ENCODE peak calls at places on chromosomes 3 and 15, in five cellular contexts. X is fibroblast of lung, Q is GM12878, U is neural progenitor cell, K is mammary epithelial cell. Z is an unnamed sample.
A peak's percentile ranks its signal among the peaks of the same experiment; 100 is the strongest.

GRCh38 chr15:99409097-99409473 is 156.7 kb upstream of the MEF2A start:
- DNase-seq in U (peak; percentile 63), K (peak; percentile 58), X (peak; percentile 72), Q (no peak), Z (peak; percentile 60)

GRCh38 chr3:152190636-152191183 is 78.0 kb upstream of the MBNL1 start:
- DNase-seq in U (no peak), Q (no peak), K (no peak), X (no peak), Z (no peak)

GRCh38 chr15:51924146-51925068 is 47.2 kb downstream of the LEO1 start:
- DNase-seq in Q (no peak), K (no peak), X (no peak), U (peak; percentile 62), Z (no peak)

GRCh38 chr3:118889691-118890090 is 145.0 kb downstream of the IGSF11 start:
- DNase-seq in K (no peak), Q (no peak), X (no peak), U (no peak), Z (no peak)

GRCh38 chr15:62858343-62858742 is 184.2 kb upstream of the TPM1 start:
- DNase-seq in K (peak; percentile 71), Q (no peak), X (no peak), U (no peak), Z (no peak)

GRCh38 chr3:15982667-15983145 is 184.9 kb upstream of the ANKRD28 start:
- DNase-seq in U (peak; percentile 66), K (peak; percentile 99), Q (no peak), X (peak; percentile 95), Z (peak; percentile 88)

GRCh38 chr3:27090265-27091041 is 278.7 kb downstream of the NEK10 start:
- DNase-seq in U (no peak), X (peak; percentile 47), K (no peak), Q (no peak), Z (no peak)

GRCh38 chr3:165196577-165197561 is 685 bp upstream of the SLITRK3 start:
- DNase-seq in X (peak; percentile 15), U (peak; percentile 62), Q (no peak), K (no peak), Z (no peak)

DNA sequence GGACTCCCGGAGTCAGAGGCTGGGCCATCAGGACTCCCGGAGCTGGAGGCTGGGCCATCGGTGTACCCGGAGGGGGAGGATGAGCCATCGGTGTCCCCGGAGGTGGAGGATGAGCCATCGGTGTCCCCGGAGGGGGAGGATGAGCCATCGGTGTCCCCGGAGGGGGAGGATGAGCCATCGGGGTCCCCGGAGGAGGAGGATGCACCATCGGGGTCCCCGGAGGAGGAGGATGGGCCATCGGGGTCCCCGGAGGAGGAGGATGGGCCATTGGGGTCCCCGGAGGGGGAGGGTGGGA is 719 bp downstream of the MAGEL2 start:
- DNase-seq in U (no peak), Q (no peak), K (no peak), X (no peak), Z (no peak)
- H3K27ac ChIP-seq in U (no peak overlapping the region), Q (no peak overlapping the region), K (no peak overlapping the region), X (no peak overlapping the region), Z (no peak overlapping the region)

DNA sequence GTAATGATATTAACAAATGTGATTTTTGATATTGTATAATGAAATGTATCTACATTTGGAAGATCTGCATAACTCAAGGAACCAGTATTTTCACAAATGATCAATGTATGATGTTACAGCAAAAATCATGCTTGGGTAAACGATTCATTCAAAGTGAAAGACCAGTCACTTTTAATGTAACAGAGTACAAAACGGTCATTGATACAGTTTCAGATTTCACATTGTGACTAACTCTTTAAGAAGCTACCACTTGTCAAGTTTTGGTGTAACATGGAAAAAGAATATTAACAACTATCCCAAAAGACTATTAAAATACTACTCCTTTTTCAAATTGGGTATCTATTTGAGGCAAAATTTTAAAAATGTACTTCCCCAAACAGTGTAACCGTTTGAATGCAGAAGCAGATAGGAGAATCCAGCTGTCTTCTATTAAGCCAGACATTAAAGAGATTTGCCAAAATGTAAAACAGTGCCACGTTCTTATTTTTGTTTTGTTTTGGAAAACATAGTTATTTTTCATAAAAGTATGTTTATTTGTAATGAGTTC is 31.7 kb downstream of the AKAP13 start:
- DNase-seq in K (peak; percentile 74), U (no peak), X (peak; percentile 62), Q (no peak), Z (peak; percentile 68)
- H3K4me1 ChIP-seq in K (peaks cover 50% of the 10 kb centered on the region), U (peaks cover 25% of the 10 kb centered on the region), X (peaks cover 15% of the 10 kb centered on the region), Q (peaks cover 74% of the 10 kb centered on the region), Z (peaks cover 57% of the 10 kb centered on the region)

GRCh38 chr3:194130211-194130610 is 5.7 kb upstream of the HES1 start:
- DNase-seq in K (no peak), X (no peak), U (no peak), Q (no peak), Z (no peak)
- TF ChIP-seq EZH2 in K (no peak), X (no peak), U (no peak), Q (no peak), Z (no peak)

GRCh38 chr15:58378241-58379085 is 53.3 kb upstream of the LIPC start:
- DNase-seq in K (no peak), X (peak; percentile 20), U (no peak), Q (no peak), Z (no peak)
- H3K27ac ChIP-seq in K (no peak overlapping the region), X (no peak overlapping the region), U (no peak overlapping the region), Q (no peak overlapping the region), Z (no peak overlapping the region)

DNA sequence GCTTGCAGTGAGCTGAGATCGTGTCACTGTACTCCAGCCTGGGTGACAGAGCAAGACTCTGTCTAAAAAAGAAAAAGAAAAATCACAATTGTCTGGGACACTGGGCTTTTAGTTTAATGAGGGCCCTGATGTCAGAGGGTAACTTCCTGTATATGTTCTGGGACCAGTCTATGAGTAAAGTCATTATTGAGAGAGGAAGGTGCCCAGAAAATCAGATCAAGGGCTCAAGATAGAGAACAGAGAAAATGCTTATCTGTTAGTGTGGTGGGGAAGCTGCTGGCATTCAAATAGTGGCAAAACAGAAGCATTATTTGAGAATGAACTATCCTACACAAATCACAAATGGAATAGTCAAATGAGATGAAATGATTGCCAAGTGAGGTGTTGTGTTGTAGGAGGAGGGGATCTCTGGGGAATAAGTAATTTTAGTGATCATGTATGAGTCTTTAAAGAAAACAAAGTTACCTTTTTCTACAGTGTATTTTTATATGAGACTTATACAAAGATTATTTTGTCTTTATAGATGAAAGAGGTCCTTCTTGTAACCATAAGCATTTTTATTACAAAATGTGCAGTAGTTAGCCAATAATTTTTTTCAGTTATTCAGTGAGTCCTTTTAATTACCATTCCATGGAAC is 13.4 kb downstream of the ARIH2 start:
- DNase-seq in X (no peak), Q (no peak), K (no peak), U (no peak), Z (no peak)
- H3K4me1 ChIP-seq in X (peaks cover 4% of the 10 kb centered on the region), Q (peaks cover 22% of the 10 kb centered on the region), K (peaks cover 21% of the 10 kb centered on the region), U (no peaks in the 10 kb centered on the region), Z (peaks cover 2% of the 10 kb centered on the region)

GRCh38 chr3:43913549-43913948 is 222.8 kb downstream of the ABHD5 start:
- DNase-seq in U (no peak), Q (no peak), X (no peak), K (no peak), Z (no peak)

GRCh38 chr3:43914269-43914668 is 223.5 kb downstream of the ABHD5 start:
- DNase-seq in U (no peak), Q (no peak), X (no peak), K (no peak), Z (no peak)

GRCh38 chr3:43919067-43919466 is 228.3 kb downstream of the ABHD5 start:
- DNase-seq in X (peak; percentile 13), Q (no peak), U (no peak), K (peak; percentile 22), Z (no peak)

GRCh38 chr3:43913036-43913435 is 222.3 kb downstream of the ABHD5 start:
- DNase-seq in X (no peak), K (no peak), U (no peak), Q (no peak), Z (no peak)

GRCh38 chr3:43915546-43915945 is 224.8 kb downstream of the ABHD5 start:
- DNase-seq in X (no peak), U (no peak), K (no peak), Q (no peak), Z (no peak)
- TF ChIP-seq EZH2 in X (no peak), U (no peak), K (no peak), Q (no peak), Z (no peak)

GRCh38 chr3:134327594-134327975 is 46.7 kb downstream of the AMOTL2 start:
- DNase-seq in Q (no peak), U (no peak), X (peak; percentile 49), K (peak; percentile 94), Z (peak; percentile 84)
- H3K27ac ChIP-seq in Q (no peak overlapping the region), U (no peak overlapping the region), X (peak overlapping the region; percentile 79), K (peak overlapping the region; percentile 84), Z (peak overlapping the region; percentile 97)